ENCODE peak calls at places on chromosomes 12 and 14, in nine cellular contexts. E is heart right ventricle, M is body of pancreas, G is psoas muscle, O is uterus, T is heart left ventricle, H is left lung, K is GM13977, N is AG10803. W is an unnamed sample.

GRCh38 chr12:122356192-122356635 is 66.3 kb downstream of the CLIP1 start:
- DNase-seq in E (no peak), M (peak), G (no peak), O (peak), T (no peak), H (no peak), K (peak), N (peak), W (no peak)

GRCh38 chr12:15276088-15276698 is 46.1 kb upstream of the PTPRO start:
- DNase-seq in E (no peak), M (peak), G (no peak), O (peak), T (no peak), H (no peak), K (no peak), N (peak), W (no peak)

GRCh38 chr14:31692376-31692781 is 131.2 kb downstream of the NUBPL start:
- DNase-seq in E (no peak), M (no peak), G (no peak), O (no peak), T (no peak), H (no peak), K (peak), N (peak), W (no peak)

GRCh38 chr14:23366163-23366921 is 1.4 kb upstream of the EFS start:
- DNase-seq in E (peak), M (peak), G (peak), O (peak), T (peak), H (peak), K (no peak), N (peak), W (peak)

GRCh38 chr12:62934799-62935674 is at the start of gene PPM1H:
- DNase-seq in E (peak), M (peak), G (peak), O (peak), T (peak), H (peak), K (peak), N (peak), W (peak)

GRCh38 chr12:109301643-109302176 is 7.4 kb downstream of the FOXN4 start:
- DNase-seq in E (no peak), M (no peak), G (no peak), O (no peak), T (no peak), H (no peak), K (no peak), N (no peak), W (no peak)

GRCh38 chr12:78721906-78722305 is 142.7 kb upstream of the SYT1 start:
- DNase-seq in E (no peak), M (no peak), G (no peak), O (no peak), T (no peak), H (no peak), K (no peak), N (no peak), W (no peak)

GRCh38 chr14:102570334-102570995 is 22.0 kb upstream of the RCOR1 start:
- DNase-seq in E (no peak), M (no peak), G (no peak), O (no peak), T (no peak), H (no peak), K (no peak), N (no peak), W (no peak)

GRCh38 chr14:96574633-96575191 is 72.5 kb downstream of the PAPOLA start:
- DNase-seq in E (no peak), M (no peak), G (no peak), O (peak), T (no peak), H (no peak), K (no peak), N (peak), W (no peak)

GRCh38 chr14:24177928-24178327 is 6.0 kb downstream of the REC8 start:
- DNase-seq in E (no peak), M (no peak), G (peak), O (no peak), T (no peak), H (no peak), K (no peak), N (no peak), W (no peak)

GRCh38 chr12:4039927-4040326 is 166.7 kb upstream of the PARP11 start:
- DNase-seq in E (no peak), M (no peak), G (no peak), O (no peak), T (no peak), H (no peak), K (no peak), N (no peak), W (no peak)

GRCh38 chr12:130752692-130753230 is 36.7 kb upstream of the RIMBP2 start:
- DNase-seq in E (no peak), M (no peak), G (no peak), O (no peak), T (no peak), H (no peak), K (no peak), N (no peak), W (no peak)

GRCh38 chr12:82862069-82862841 is 175.5 kb downstream of the TMTC2 start:
- DNase-seq in E (no peak), M (no peak), G (no peak), O (no peak), T (no peak), H (no peak), K (no peak), N (peak), W (no peak)

GRCh38 chr14:59098377-59098776 is 90.1 kb upstream of the DAAM1 start:
- DNase-seq in E (no peak), M (no peak), G (no peak), O (no peak), T (no peak), H (no peak), K (no peak), N (peak), W (no peak)

GRCh38 chr12:68667896-68668295 is 18.9 kb upstream of the NUP107 start:
- DNase-seq in E (no peak), M (no peak), G (no peak), O (no peak), T (no peak), H (no peak), K (no peak), N (no peak), W (no peak)

GRCh38 chr12:118850244-118850825 is 131.0 kb upstream of the SRRM4 start:
- DNase-seq in E (no peak), M (peak), G (no peak), O (no peak), T (no peak), H (no peak), K (peak), N (no peak), W (no peak)
- TF ChIP-seq CTCF in E (peak), M (peak), G (peak), O (no peak), T (peak), H (peak), K (peak), N (peak), W (no peak)

GRCh38 chr12:112261559-112261958 is 120.7 kb downstream of the HECTD4 start:
- DNase-seq in E (no peak), M (no peak), G (no peak), O (peak), T (no peak), H (no peak), K (no peak), N (no peak), W (no peak)
- TF ChIP-seq CTCF in E (no peak), M (no peak), G (no peak), O (peak), T (peak), H (no peak), K (no peak), N (no peak), W (no peak)

GRCh38 chr12:124497658-124498057 is 69.8 kb downstream of the NCOR2 start:
- DNase-seq in E (peak), M (peak), G (peak), O (no peak), T (peak), H (no peak), K (peak), N (peak), W (no peak)

GRCh38 chr12:124499873-124500231 is 67.6 kb downstream of the NCOR2 start:
- DNase-seq in E (no peak), M (no peak), G (no peak), O (no peak), T (no peak), H (no peak), K (no peak), N (no peak), W (no peak)

GRCh38 chr12:124500232-124501079 is 67.0 kb downstream of the NCOR2 start:
- DNase-seq in E (peak), M (peak), G (no peak), O (no peak), T (no peak), H (no peak), K (no peak), N (peak), W (no peak)

GRCh38 chr12:124498178-124498869 is 69.1 kb downstream of the NCOR2 start:
- DNase-seq in E (peak), M (no peak), G (peak), O (no peak), T (no peak), H (no peak), K (no peak), N (peak), W (no peak)

DNA sequence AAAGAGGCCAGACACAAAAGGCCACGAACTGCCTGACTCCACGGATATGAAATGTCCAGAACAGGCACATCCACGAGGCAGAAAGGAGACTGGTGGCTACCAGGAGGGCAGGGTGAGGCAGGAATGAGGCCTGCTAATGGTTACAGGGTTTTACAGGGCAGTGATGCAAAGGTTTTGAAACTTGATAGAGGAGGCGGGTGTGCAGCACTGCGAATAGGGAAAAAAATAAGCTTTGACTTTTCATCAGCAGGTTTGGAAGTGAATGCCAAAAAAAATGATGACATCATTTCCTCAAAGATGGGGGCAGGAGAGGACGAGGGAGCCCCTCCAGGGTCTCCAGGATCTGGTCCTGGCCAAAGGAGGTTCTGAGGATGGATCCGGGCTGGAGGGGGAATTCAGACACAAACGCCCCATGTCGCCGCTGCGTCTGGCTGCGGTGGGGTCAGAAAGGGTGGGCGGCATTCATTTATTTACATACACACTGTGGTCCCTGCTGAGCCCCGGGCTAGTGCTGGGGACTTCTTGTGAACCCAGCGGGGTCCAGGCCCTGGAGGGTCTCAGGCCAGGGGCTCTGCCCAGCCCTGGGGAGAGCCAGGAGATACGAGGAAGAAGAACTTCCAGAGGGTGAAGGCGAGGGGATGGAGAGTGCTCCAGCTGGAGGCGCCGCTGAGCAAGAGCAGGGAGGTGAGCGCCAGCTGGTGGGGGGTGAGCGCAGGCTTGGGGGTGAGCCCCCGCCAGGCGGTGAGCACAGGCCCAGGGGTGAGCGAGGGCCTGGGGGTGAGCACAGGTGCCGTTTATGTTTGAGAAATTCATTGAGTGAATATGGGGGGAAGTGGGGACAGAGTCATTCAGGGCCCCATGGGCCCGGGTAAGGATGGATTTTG is 68.3 kb downstream of the NCOR2 start:
- DNase-seq in E (peak), M (no peak), G (peak), O (no peak), T (no peak), H (no peak), K (no peak), N (no peak), W (no peak)
- TF ChIP-seq CTCF in E (no peak), M (no peak), G (no peak), O (no peak), T (no peak), H (no peak), K (peak), N (no peak), W (no peak)

DNA sequence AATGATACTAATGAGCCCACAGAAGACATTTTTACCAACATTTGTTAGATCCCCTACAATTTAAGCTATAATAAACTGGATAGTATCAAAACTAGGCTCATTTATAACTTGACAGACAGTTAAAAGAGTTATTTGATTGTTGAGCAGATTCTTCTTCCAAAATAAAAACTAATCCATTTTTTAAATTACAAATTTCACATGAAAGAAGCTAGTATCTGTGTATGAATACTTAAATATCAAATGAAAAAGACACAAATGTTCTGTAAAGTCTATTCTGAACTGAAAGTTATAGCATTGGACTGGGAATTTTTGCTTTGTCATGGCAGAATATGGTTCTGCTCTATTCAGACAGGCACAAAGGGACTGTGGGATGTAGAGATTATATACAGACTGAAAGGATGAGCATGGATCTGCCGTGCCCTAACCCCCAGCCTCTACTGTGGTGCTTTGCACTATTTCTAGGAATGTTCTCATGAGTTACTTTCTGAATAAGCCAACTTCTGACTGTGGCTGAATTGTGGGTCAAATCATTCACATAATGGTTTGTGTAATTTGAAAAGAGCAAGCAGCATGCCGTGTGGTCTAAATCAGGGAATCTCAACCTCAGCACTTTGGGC is 352.7 kb downstream of the KCNH5 start:
- DNase-seq in E (no peak), M (no peak), G (no peak), O (no peak), T (no peak), H (no peak), K (no peak), N (no peak), W (no peak)
- TF ChIP-seq CTCF in E (no peak), M (no peak), G (no peak), O (no peak), T (no peak), H (no peak), K (no peak), N (no peak), W (no peak)

W was measured in omental fat pad.